ENCODE peak calls at places on chromosomes 13 and 19, in eight cellular contexts. V is keratinocyte, Z is A549, W is uterus, M is body of pancreas, C is choroid plexus epithelial cell, I is sigmoid colon, O is lower lobe of right lung. E is an unnamed sample.
A peak's percentile ranks its signal among the peaks of the same experiment; 100 is the strongest.

GRCh38 chr19:16737909-16738308 is 18.3 kb downstream of the NWD1 start:
- DNase-seq in W (no peak), I (no peak), O (no peak), Z (no peak), M (no peak), V (no peak), C (peak; percentile 13), E (no peak)

GRCh38 chr13:103762523-103762922 is 696.3 kb upstream of the SLC10A2 start:
- DNase-seq in I (no peak), M (no peak), W (no peak), Z (no peak), C (no peak), V (no peak), O (no peak), E (no peak)

GRCh38 chr19:9791552-9792181 is 23.1 kb upstream of the ZNF846 start:
- DNase-seq in Z (peak; percentile 92), O (peak; percentile 96), M (peak; percentile 93), W (peak; percentile 95), I (peak; percentile 99), C (peak; percentile 99), V (peak; percentile 93), E (peak; percentile 97)

GRCh38 chr13:51541809-51542258 is 42.4 kb upstream of the WDFY2 start:
- DNase-seq in I (no peak), Z (peak; percentile 57), V (no peak), W (peak; percentile 43), O (no peak), M (peak; percentile 59), C (no peak), E (no peak)

GRCh38 chr13:51221674-51222509 is at the start of gene FAM124A:
- DNase-seq in I (peak; percentile 75), C (peak; percentile 21), M (peak; percentile 64), W (peak; percentile 62), Z (peak; percentile 23), O (peak; percentile 58), V (no peak), E (no peak)

GRCh38 chr19:29540128-29540527 is 14.3 kb downstream of the VSTM2B start:
- DNase-seq in V (no peak), I (no peak), C (no peak), Z (no peak), M (no peak), W (peak; percentile 1), O (no peak), E (peak; percentile 55)

GRCh38 chr13:83883061-83883523 is 818 bp upstream of the SLITRK1 start:
- DNase-seq in O (no peak), C (no peak), W (no peak), I (no peak), V (no peak), Z (no peak), M (peak; percentile 38), E (no peak)

GRCh38 chr19:14735915-14736314 is 42.4 kb downstream of the ADGRE2 start:
- DNase-seq in Z (no peak), C (no peak), I (no peak), W (no peak), M (no peak), V (no peak), O (no peak), E (no peak)

GRCh38 chr19:23823952-23824389 is 65.3 kb upstream of the ZNF681 start:
- DNase-seq in W (no peak), C (peak; percentile 11), I (no peak), M (no peak), O (no peak), Z (peak; percentile 30), V (no peak), E (no peak)

DNA sequence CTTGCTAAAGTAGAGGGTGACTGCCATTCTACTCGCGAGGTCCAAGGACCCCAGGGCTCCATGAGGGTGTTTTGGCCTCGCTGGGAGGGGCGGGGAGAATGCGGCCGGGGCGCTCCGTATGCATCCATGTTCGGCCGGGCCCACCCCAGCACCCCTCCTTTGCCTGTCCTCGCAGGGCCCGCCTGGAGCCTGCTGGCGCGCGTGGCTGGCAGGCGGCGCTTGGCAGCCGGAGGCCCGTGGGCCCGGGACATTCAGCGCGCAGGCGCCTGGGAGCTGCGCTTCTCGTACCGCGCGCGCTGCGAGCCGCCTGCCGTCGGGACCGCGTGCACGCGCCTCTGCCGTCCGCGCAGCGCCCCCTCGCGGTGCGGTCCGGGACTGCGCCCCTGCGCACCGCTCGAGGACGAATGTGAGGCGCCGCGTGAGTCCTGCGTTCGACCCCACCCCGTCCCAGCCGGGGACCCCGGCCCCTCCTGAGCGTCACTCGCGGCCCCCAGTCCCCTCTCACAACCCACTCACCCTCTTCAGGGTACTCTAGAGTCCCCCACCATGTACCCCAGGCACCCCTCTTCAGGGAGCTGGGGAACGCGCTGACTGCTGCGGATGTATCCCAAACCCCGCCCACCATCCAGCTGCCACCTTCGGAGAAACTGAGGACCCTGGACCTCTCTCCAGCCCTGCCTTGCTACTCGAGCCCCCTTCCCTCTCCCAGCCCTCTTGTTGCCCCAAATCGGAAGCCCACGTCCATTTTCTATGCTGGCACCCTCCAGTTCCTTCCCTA is 4.1 kb downstream of the DLL3 start:
- DNase-seq in O (peak; percentile 77), Z (peak; percentile 94), M (peak; percentile 58), I (no peak), V (no peak), C (peak; percentile 73), W (peak; percentile 46), E (no peak)
- TF ChIP-seq CTCF in O (peak; percentile 81), Z (peak; percentile 99), M (peak; percentile 71), I (no peak), V (peak; percentile 73), C (peak; percentile 49), W (peak; percentile 64), E (peak; percentile 86)

DNA sequence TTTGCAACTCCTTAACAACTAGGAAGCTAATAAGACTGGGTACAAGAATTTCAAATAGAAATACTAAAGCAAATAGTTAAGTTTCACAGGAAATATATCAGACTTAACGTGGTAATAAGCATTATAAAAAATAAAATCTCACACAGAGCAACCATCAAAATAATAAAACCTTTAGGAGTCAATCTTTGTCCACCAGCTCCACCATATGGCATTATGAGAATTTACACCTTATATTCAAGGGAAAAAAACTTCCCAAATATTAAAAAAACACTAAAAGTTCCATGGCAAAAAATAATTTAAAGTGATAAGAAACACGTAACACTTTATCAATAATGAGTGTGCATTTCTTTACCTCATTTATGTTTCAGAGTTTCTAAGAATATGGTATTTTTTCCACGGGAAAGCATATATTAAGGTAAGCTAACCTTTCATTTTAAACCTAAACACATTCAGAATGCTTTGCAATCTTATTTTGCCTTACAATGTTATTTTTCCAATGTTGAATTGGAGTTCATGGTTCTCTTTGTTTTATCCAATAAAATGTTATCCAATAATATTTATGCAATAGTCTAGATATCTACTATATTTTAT is 423.2 kb upstream of the SGCG start:
- DNase-seq in C (peak; percentile 11), W (no peak), O (no peak), Z (peak; percentile 10), V (no peak), I (no peak), M (no peak), E (no peak)
- TF ChIP-seq CTCF in C (peak; percentile 8), W (peak; percentile 54), O (peak; percentile 22), Z (peak; percentile 34), V (peak; percentile 24), I (no peak), M (peak; percentile 39), E (peak; percentile 90)

GRCh38 chr19:31144069-31144468 is 205.2 kb downstream of the TSHZ3 start:
- DNase-seq in C (peak; percentile 61), V (no peak), O (no peak), M (no peak), W (no peak), Z (no peak), I (no peak), E (no peak)

GRCh38 chr19:31139871-31140505 is 209.2 kb downstream of the TSHZ3 start:
- DNase-seq in V (no peak), M (no peak), Z (peak; percentile 37), C (peak; percentile 85), I (no peak), O (no peak), W (no peak), E (no peak)

GRCh38 chr19:31141301-31141700 is 207.9 kb downstream of the TSHZ3 start:
- DNase-seq in C (no peak), O (no peak), V (no peak), I (no peak), M (no peak), Z (no peak), W (no peak), E (no peak)

GRCh38 chr19:31138077-31138476 is 211.2 kb downstream of the TSHZ3 start:
- DNase-seq in V (no peak), O (no peak), C (no peak), M (no peak), Z (no peak), I (no peak), W (no peak), E (no peak)

GRCh38 chr19:31140717-31141116 is 208.5 kb downstream of the TSHZ3 start:
- DNase-seq in Z (peak; percentile 17), C (peak; percentile 60), M (no peak), O (no peak), V (no peak), I (no peak), W (no peak), E (no peak)
- TF ChIP-seq CTCF in Z (no peak), C (peak; percentile 32), M (no peak), O (no peak), V (no peak), I (no peak), W (no peak), E (peak; percentile 36)

DNA sequence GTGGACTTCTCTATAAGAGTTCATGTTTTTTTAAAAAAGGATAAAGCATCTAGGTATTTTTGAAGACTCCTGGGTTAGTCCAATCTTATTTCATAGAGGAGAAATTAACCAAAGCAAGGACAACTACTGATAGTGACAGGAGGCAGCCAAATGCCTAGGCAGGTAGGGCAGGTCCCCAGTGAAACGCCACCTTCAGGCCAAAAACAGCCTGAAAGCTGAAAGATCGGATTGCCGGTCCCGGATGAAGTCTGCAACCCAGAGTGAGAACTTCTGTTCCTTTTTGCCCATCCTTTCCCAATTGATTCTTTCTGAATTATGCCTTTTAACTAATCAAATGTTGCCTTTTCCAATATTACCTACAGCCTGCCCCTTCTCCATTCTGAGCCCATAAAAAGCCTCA is 6.1 kb upstream of the GGACT start:
- DNase-seq in Z (peak; percentile 11), M (peak; percentile 72), V (no peak), C (no peak), O (no peak), W (no peak), I (no peak), E (no peak)
- TF ChIP-seq CTCF in Z (peak; percentile 19), M (peak; percentile 59), V (peak; percentile 56), C (peak; percentile 35), O (peak; percentile 22), W (no peak), I (no peak), E (peak; percentile 44)

E was measured in chondrocyte.